ENCODE peak calls at places on chromosomes 16 and 17, in six cellular contexts. C, M, J, G, D and A are unnamed samples.

GRCh38 chr17:60323754-60324153 is 68.2 kb downstream of the USP32 start:
- DNase-seq in C (no peak), M (no peak), J (no peak), G (no peak), D (no peak), A (no peak)

GRCh38 chr17:78903101-78903779 is at the start of gene CEP295NL:
- DNase-seq in C (peak), M (no peak), J (no peak), G (peak), D (no peak), A (no peak)

GRCh38 chr16:69861276-69862030 is 89.7 kb upstream of the CLEC18A start:
- DNase-seq in C (no peak), M (no peak), J (no peak), G (no peak), D (no peak), A (peak)

GRCh38 chr17:58270476-58271290 is 10.1 kb downstream of the MPO start:
- DNase-seq in C (no peak), M (no peak), J (no peak), G (no peak), D (peak), A (no peak)

GRCh38 chr16:88878967-88879787 is 12.7 kb upstream of the PABPN1L start:
- DNase-seq in C (no peak), M (no peak), J (no peak), G (no peak), D (no peak), A (no peak)

GRCh38 chr17:29038511-29039300 is 4.2 kb upstream of the PIPOX start:
- DNase-seq in C (no peak), M (no peak), J (no peak), G (no peak), D (no peak), A (no peak)

GRCh38 chr16:59783191-59783590 is 1049.1 kb upstream of the GOT2 start:
- DNase-seq in C (no peak), M (no peak), J (no peak), G (no peak), D (no peak), A (no peak)

GRCh38 chr17:55750750-55751641 is at the start of gene PCTP:
- DNase-seq in C (peak), M (peak), J (peak), G (no peak), D (peak), A (peak)

GRCh38 chr16:82034981-82035612 is at the start of gene HSD17B2:
- DNase-seq in C (peak), M (no peak), J (no peak), G (peak), D (peak), A (no peak)

GRCh38 chr17:9472541-9472940 is 103.1 kb downstream of the STX8 start:
- DNase-seq in C (no peak), M (peak), J (no peak), G (no peak), D (no peak), A (peak)

GRCh38 chr16:86956437-86956836 is 360.8 kb downstream of the C16orf95 start:
- DNase-seq in C (no peak), M (no peak), J (no peak), G (no peak), D (no peak), A (no peak)